ENCODE peak calls at places on chromosomes 5 and 9, in five cellular contexts. H is mesendoderm, V is H1, E is neuronal stem cell, X is IMR-90. C is an unnamed sample.

GRCh38 chr5:59069438-59070079 is 486.7 kb downstream of the RAB3C start:
- DNase-seq in E (peak), X (peak), H (peak), V (no peak), C (no peak)

GRCh38 chr5:95417971-95418370 is 26.8 kb downstream of the FAM81B start:
- DNase-seq in X (peak), E (no peak), V (no peak), H (no peak), C (no peak)

GRCh38 chr5:1806974-1807373 is 5.8 kb downstream of the NDUFS6 start:
- DNase-seq in V (no peak), X (no peak), H (no peak), E (no peak), C (no peak)

GRCh38 chr5:89988998-89989690 is 420.4 kb downstream of the CETN3 start:
- DNase-seq in H (no peak), V (no peak), X (no peak), E (no peak), C (no peak)

GRCh38 chr5:68424799-68425537 is 209.4 kb downstream of the PIK3R1 start:
- DNase-seq in V (no peak), X (peak), E (no peak), H (no peak), C (peak)

GRCh38 chr9:116653580-116654355 is 33.3 kb upstream of the TRIM32 start:
- DNase-seq in X (no peak), V (no peak), E (no peak), H (no peak), C (no peak)

GRCh38 chr5:135869151-135869737 is 26.4 kb downstream of the IL9 start:
- DNase-seq in X (no peak), E (no peak), V (no peak), H (no peak), C (no peak)

GRCh38 chr9:114300846-114301797 is 21.8 kb upstream of the ORM1 start:
- DNase-seq in H (no peak), V (peak), X (no peak), E (no peak), C (no peak)

GRCh38 chr5:10703676-10704075 is 57.4 kb downstream of the DAP start:
- DNase-seq in X (no peak), E (no peak), H (no peak), V (no peak), C (no peak)

GRCh38 chr9:6641561-6641960 is 4.0 kb downstream of the GLDC start:
- DNase-seq in X (no peak), E (no peak), H (no peak), V (no peak), C (peak)

GRCh38 chr5:169071-169727 is 22.1 kb upstream of the LRRC14B start:
- DNase-seq in H (no peak), V (no peak), X (peak), E (no peak), C (peak)

GRCh38 chr5:32320576-32320975 is 7.8 kb upstream of the MTMR12 start:
- DNase-seq in V (peak), H (no peak), E (no peak), X (no peak), C (no peak)

GRCh38 chr5:166267907-166268306 is 2023.5 kb upstream of the WWC1 start:
- DNase-seq in V (no peak), E (no peak), X (no peak), H (no peak), C (no peak)

GRCh38 chr5:152270117-152270516 is 135.0 kb downstream of the NMUR2 start:
- DNase-seq in E (no peak), X (no peak), V (no peak), H (no peak), C (no peak)

GRCh38 chr5:113119271-113119924 is 142.8 kb downstream of the DCP2 start:
- DNase-seq in V (no peak), E (no peak), H (peak), X (peak), C (no peak)

GRCh38 chr9:114140850-114141249 is 14.5 kb upstream of the COL27A1 start:
- DNase-seq in E (no peak), H (no peak), X (no peak), V (no peak), C (no peak)

GRCh38 chr5:180208038-180208434 is 975 bp downstream of the RASGEF1C start:
- DNase-seq in E (no peak), V (no peak), H (no peak), X (no peak), C (peak)

GRCh38 chr9:116287721-116288120 is 134.1 kb downstream of the PAPPA start:
- DNase-seq in V (no peak), X (peak), H (no peak), E (no peak), C (no peak)

GRCh38 chr5:150544606-150545219 is 36.8 kb downstream of the NDST1 start:
- DNase-seq in V (peak), H (peak), X (peak), E (peak), C (peak)

GRCh38 chr9:78618735-78619134 is 321.8 kb downstream of the PSAT1 start:
- DNase-seq in H (peak), E (no peak), X (no peak), V (no peak), C (no peak)

GRCh38 chr5:179439181-179439990 is 94.1 kb upstream of the ADAMTS2 start:
- DNase-seq in E (no peak), X (no peak), V (no peak), H (no peak), C (no peak)

GRCh38 chr9:18428621-18429020 is 45.3 kb upstream of the ADAMTSL1 start:
- DNase-seq in X (peak), H (no peak), E (no peak), V (no peak), C (no peak)

GRCh38 chr5:136308396-136308795 is 56.9 kb downstream of the TRPC7 start:
- DNase-seq in H (peak), X (no peak), V (no peak), E (no peak), C (no peak)

GRCh38 chr5:139745121-139745799 is 50.3 kb upstream of the PSD2 start:
- DNase-seq in E (no peak), X (peak), V (peak), H (peak), C (peak)
- H3K9ac ChIP-seq in E (no peak), X (no peak), V (no peak), H (peak), C (no peak)

GRCh38 chr5:107543868-107544267 is 126.9 kb downstream of the EFNA5 start:
- DNase-seq in V (no peak), X (no peak), E (no peak), H (no peak), C (no peak)
- H2BK5ac ChIP-seq in V (no peak), X (no peak), E (no peak), H (no peak), C (no peak)

DNA sequence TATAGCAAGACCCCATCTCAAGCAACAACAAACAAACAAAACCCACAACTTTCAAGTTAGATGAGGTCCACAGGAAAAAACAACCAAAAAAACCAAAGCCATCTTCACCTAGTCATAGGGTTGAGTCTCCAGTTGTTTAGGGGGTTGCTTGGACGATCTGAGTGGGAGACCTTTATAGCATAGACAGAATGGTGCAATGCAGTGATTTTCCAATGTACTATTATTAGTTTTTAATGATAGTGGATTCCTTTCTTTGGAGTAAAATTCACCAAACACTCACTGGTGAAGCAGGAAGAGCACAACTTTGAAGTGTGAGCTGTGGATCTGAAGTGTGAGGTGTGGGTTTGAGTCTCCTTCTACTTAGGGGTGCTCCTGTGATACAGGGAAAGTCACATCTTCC is 67.0 kb upstream of the KLF9 start:
- DNase-seq in H (no peak), V (no peak), X (no peak), E (no peak), C (no peak)
- H3K27ac ChIP-seq in H (no peak), V (no peak), X (peak), E (no peak), C (no peak)

GRCh38 chr9:10059044-10059443 is 553.8 kb downstream of the PTPRD start:
- DNase-seq in E (no peak), H (peak), X (peak), V (no peak), C (peak)

DNA sequence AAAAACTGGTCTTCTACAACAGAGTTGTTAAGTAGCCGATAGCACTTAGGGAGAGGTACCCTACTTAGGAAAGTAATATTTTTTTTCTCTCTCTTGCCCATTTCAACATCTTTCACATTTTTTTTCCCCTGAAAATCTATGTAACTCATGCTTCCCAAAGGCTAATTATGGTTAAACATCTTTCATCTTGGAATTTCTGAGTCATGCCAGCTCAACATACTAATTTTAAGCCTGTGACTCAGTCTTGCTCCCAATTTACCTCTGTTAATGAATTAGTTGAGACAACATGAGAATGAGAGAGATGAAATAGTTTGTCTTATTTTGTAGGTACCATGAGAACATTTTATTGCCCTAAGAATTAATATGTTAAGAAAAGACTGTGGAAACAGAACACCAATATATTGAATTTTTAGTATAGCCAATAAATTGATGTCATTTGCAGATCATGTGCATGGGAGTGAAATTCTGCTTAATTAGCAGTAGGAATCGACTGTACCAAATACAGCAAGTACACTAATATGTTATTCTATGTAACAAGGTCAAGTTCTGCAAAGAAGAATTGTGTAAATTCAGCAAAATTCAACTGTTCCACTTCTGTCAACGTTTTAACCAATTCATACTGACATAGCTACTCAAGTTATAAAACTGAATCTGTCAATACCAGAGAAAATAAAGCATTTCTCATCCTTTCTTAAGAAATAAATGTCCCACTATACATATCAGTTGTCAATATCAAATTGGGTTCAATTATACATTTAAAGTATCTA is 550.0 kb downstream of the PTPRD start:
- DNase-seq in H (no peak), V (no peak), X (peak), E (no peak), C (peak)
- H3K9ac ChIP-seq in H (no peak), V (no peak), X (no peak), E (no peak), C (no peak)